ENCODE peak calls at places on chromosomes 16 and 17, in seven cellular contexts. One of them, this sample, is unnamed.

GRCh38 chr17:7251330-7252175 is at the start of gene CTDNEP1:
- DNase-seq in K562: peak; percentile 92
- DNase-seq in transverse colon: peak; percentile 99
- DNase-seq in sigmoid colon: peak; percentile 99
- DNase-seq in GM23338: peak; percentile 98
- DNase-seq in endothelial cell of umbilical vein: no peak
- DNase-seq in HL-60: peak; percentile 91
- DNase-seq in this sample: peak; percentile 99

GRCh38 chr17:31582151-31582907 is 190.9 kb downstream of the RAB11FIP4 start:
- DNase-seq in HL-60: no peak
- DNase-seq in GM23338: no peak
- DNase-seq in endothelial cell of umbilical vein: peak; percentile 73
- DNase-seq in transverse colon: peak; percentile 52
- DNase-seq in K562: no peak
- DNase-seq in sigmoid colon: peak; percentile 83
- DNase-seq in this sample: no peak

GRCh38 chr16:56534847-56535383 is 15.1 kb upstream of the BBS2 start:
- DNase-seq in sigmoid colon: no peak
- DNase-seq in K562: no peak
- DNase-seq in transverse colon: no peak
- DNase-seq in endothelial cell of umbilical vein: no peak
- DNase-seq in GM23338: no peak
- DNase-seq in HL-60: no peak
- DNase-seq in this sample: no peak

GRCh38 chr17:80187090-80187489 is 17.3 kb downstream of the CARD14 start:
- DNase-seq in transverse colon: no peak
- DNase-seq in GM23338: no peak
- DNase-seq in K562: no peak
- DNase-seq in endothelial cell of umbilical vein: no peak
- DNase-seq in HL-60: no peak
- DNase-seq in sigmoid colon: no peak
- DNase-seq in this sample: no peak

GRCh38 chr16:65672960-65673359 is 551.1 kb upstream of the CDH11 start:
- DNase-seq in endothelial cell of umbilical vein: no peak
- DNase-seq in transverse colon: no peak
- DNase-seq in sigmoid colon: no peak
- DNase-seq in GM23338: no peak
- DNase-seq in K562: peak; percentile 31
- DNase-seq in HL-60: no peak
- DNase-seq in this sample: no peak

GRCh38 chr16:67655363-67655762 is 4.7 kb downstream of the ACD start:
- DNase-seq in endothelial cell of umbilical vein: no peak
- DNase-seq in sigmoid colon: no peak
- DNase-seq in GM23338: no peak
- DNase-seq in transverse colon: no peak
- DNase-seq in HL-60: no peak
- DNase-seq in K562: no peak
- DNase-seq in this sample: no peak

GRCh38 chr16:88593489-88593888 is 23.3 kb downstream of the ZC3H18 start:
- DNase-seq in GM23338: peak; percentile 35
- DNase-seq in HL-60: no peak
- DNase-seq in transverse colon: no peak
- DNase-seq in sigmoid colon: no peak
- DNase-seq in K562: no peak
- DNase-seq in endothelial cell of umbilical vein: no peak
- DNase-seq in this sample: no peak

GRCh38 chr17:75242461-75243042 is 18.9 kb downstream of the GGA3 start:
- DNase-seq in K562: no peak
- DNase-seq in GM23338: no peak
- DNase-seq in sigmoid colon: no peak
- DNase-seq in HL-60: no peak
- DNase-seq in endothelial cell of umbilical vein: no peak
- DNase-seq in transverse colon: peak; percentile 37
- DNase-seq in this sample: no peak

DNA sequence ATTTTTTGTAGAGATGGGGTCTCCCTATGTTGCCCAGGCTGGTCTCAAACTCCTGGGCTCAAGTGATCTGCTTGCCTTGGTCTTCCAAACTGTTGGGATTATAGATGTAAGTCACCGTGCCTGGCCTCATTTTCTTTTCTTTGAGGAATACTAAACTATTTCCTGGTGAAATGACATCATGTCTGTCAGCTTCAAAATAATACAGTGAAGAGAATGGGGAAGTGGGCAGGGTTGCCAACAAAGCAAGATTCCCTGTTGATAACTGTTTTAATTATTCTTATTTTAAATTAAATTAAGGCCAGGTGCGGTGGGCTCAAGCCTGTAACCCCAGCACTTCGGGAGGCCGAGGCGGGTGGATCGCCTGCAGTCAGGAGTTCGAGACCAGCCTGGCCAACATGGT is 21.1 kb downstream of the PIPOX start:
- DNase-seq in GM23338: no peak
- DNase-seq in HL-60: no peak
- DNase-seq in transverse colon: no peak
- DNase-seq in sigmoid colon: no peak
- DNase-seq in endothelial cell of umbilical vein: peak; percentile 18
- DNase-seq in K562: no peak
- DNase-seq in this sample: no peak
- TF ChIP-seq POLR2AphosphoS5 in GM23338: no peak
- TF ChIP-seq POLR2AphosphoS5 in HL-60: no peak
- TF ChIP-seq POLR2AphosphoS5 in transverse colon: no peak
- TF ChIP-seq POLR2AphosphoS5 in sigmoid colon: no peak
- TF ChIP-seq POLR2AphosphoS5 in endothelial cell of umbilical vein: no peak
- TF ChIP-seq POLR2AphosphoS5 in K562: no peak
- TF ChIP-seq POLR2AphosphoS5 in this sample: no peak

GRCh38 chr17:28949185-28950016 is 1.9 kb downstream of the PHF12 start:
- DNase-seq in GM23338: peak; percentile 74
- DNase-seq in K562: peak; percentile 37
- DNase-seq in sigmoid colon: peak; percentile 85
- DNase-seq in HL-60: no peak
- DNase-seq in transverse colon: peak; percentile 67
- DNase-seq in endothelial cell of umbilical vein: peak; percentile 76
- DNase-seq in this sample: peak; percentile 83
- TF ChIP-seq POLR2AphosphoS5 in GM23338: no peak
- TF ChIP-seq POLR2AphosphoS5 in K562: peak; percentile 5
- TF ChIP-seq POLR2AphosphoS5 in sigmoid colon: no peak
- TF ChIP-seq POLR2AphosphoS5 in HL-60: no peak
- TF ChIP-seq POLR2AphosphoS5 in transverse colon: no peak
- TF ChIP-seq POLR2AphosphoS5 in endothelial cell of umbilical vein: peak; percentile 66
- TF ChIP-seq POLR2AphosphoS5 in this sample: no peak

GRCh38 chr17:57987582-57988300 is at the start of gene VEZF1:
- DNase-seq in GM23338: peak; percentile 82
- DNase-seq in sigmoid colon: peak; percentile 90
- DNase-seq in K562: peak; percentile 88
- DNase-seq in HL-60: no peak
- DNase-seq in transverse colon: peak; percentile 80
- DNase-seq in endothelial cell of umbilical vein: peak; percentile 49
- DNase-seq in this sample: no peak
- TF ChIP-seq POLR2AphosphoS5 in GM23338: no peak
- TF ChIP-seq POLR2AphosphoS5 in sigmoid colon: peak; percentile 92
- TF ChIP-seq POLR2AphosphoS5 in K562: no peak
- TF ChIP-seq POLR2AphosphoS5 in HL-60: peak; percentile 59
- TF ChIP-seq POLR2AphosphoS5 in transverse colon: peak; percentile 66
- TF ChIP-seq POLR2AphosphoS5 in endothelial cell of umbilical vein: no peak
- TF ChIP-seq POLR2AphosphoS5 in this sample: no peak

DNA sequence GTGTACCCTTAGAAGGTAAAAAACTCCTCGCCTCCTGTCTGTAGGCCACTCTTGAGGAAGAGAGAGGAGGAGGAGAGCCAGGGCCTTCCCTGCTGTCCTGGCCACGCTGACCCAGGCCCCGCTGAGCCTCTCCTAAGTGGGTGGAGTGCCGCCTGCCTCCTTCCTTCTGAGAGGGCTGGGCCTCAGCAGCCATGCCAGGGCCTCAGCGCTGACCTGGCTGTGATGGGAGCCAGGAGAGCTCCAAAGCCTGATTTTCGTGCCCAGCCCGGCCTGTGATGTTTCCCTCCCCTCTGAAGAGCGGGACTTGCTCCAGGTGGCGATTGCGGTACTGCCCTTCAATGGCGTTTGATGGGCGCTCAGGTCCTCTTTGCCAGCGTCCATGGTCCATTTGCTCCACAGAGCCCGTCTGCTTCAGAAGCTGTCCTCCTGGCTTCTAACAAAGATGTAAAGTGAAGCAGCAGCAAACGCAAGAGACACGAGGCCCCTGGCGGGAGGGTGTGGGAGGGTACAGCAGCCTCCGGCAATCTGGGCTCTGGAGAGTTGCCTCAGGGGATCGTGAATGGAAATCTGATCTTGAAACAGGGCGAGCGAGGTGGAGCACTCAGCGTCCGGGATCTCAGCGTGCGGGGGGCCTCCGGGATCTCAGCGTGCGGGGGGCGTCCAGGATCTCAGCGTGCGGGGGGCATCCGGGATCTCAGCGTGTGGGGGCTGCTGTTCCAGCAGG is 93.5 kb downstream of the NPIPB11 start:
- DNase-seq in sigmoid colon: peak; percentile 46
- DNase-seq in HL-60: no peak
- DNase-seq in K562: no peak
- DNase-seq in endothelial cell of umbilical vein: no peak
- DNase-seq in transverse colon: no peak
- DNase-seq in GM23338: no peak
- DNase-seq in this sample: no peak
- TF ChIP-seq POLR2AphosphoS5 in sigmoid colon: no peak
- TF ChIP-seq POLR2AphosphoS5 in HL-60: no peak
- TF ChIP-seq POLR2AphosphoS5 in K562: no peak
- TF ChIP-seq POLR2AphosphoS5 in endothelial cell of umbilical vein: no peak
- TF ChIP-seq POLR2AphosphoS5 in transverse colon: no peak
- TF ChIP-seq POLR2AphosphoS5 in GM23338: no peak
- TF ChIP-seq POLR2AphosphoS5 in this sample: no peak

GRCh38 chr16:86628614-86629013 is 50.3 kb downstream of the FOXL1 start:
- DNase-seq in GM23338: no peak
- DNase-seq in K562: no peak
- DNase-seq in sigmoid colon: peak; percentile 18
- DNase-seq in HL-60: no peak
- DNase-seq in endothelial cell of umbilical vein: no peak
- DNase-seq in transverse colon: no peak
- DNase-seq in this sample: no peak
- TF ChIP-seq POLR2AphosphoS5 in GM23338: no peak
- TF ChIP-seq POLR2AphosphoS5 in K562: no peak
- TF ChIP-seq POLR2AphosphoS5 in sigmoid colon: no peak
- TF ChIP-seq POLR2AphosphoS5 in HL-60: no peak
- TF ChIP-seq POLR2AphosphoS5 in endothelial cell of umbilical vein: no peak
- TF ChIP-seq POLR2AphosphoS5 in transverse colon: no peak
- TF ChIP-seq POLR2AphosphoS5 in this sample: no peak